ENCODE peak calls at places on chromosomes 16 and 17, in seven cellular contexts. E, I, A, P, J, D and V are unnamed samples.
A peak's percentile ranks its signal among the peaks of the same experiment; 100 is the strongest.

GRCh38 chr17:83151442-83152220 is 72.2 kb downstream of the METRNL start:
- DNase-seq in E (peak; percentile 27), I (no peak), A (no peak), P (no peak), J (no peak), D (no peak), V (no peak)

GRCh38 chr17:43582426-43582825 is 36.3 kb upstream of the ETV4 start:
- DNase-seq in E (no peak), I (no peak), A (no peak), P (no peak), J (no peak), D (no peak), V (no peak)

GRCh38 chr17:68290955-68291835 is at the start of the genes ARSG and SLC16A6:
- DNase-seq in E (peak; percentile 56), I (peak; percentile 58), A (peak; percentile 96), P (no peak), J (no peak), D (peak; percentile 72), V (no peak)

GRCh38 chr16:10895053-10895946 is 18.3 kb downstream of the CIITA start:
- DNase-seq in E (peak; percentile 32), I (no peak), A (peak; percentile 29), P (no peak), J (no peak), D (no peak), V (no peak)

GRCh38 chr16:72995151-72995881 is 52.6 kb downstream of the ZFHX3 start:
- DNase-seq in E (no peak), I (no peak), A (no peak), P (no peak), J (no peak), D (no peak), V (no peak)

GRCh38 chr17:41635121-41636097 is 11.0 kb upstream of the KRT17 start:
- DNase-seq in E (no peak), I (no peak), A (no peak), P (no peak), J (no peak), D (no peak), V (no peak)

GRCh38 chr17:48490391-48491026 is 40.3 kb downstream of the HOXB1 start:
- DNase-seq in E (peak; percentile 56), I (no peak), A (no peak), P (no peak), J (no peak), D (no peak), V (no peak)

GRCh38 chr17:17124341-17124740 is 81.8 kb downstream of the PLD6 start:
- DNase-seq in E (no peak), I (no peak), A (no peak), P (no peak), J (no peak), D (no peak), V (no peak)

GRCh38 chr17:55037828-55038227 is 69.3 kb downstream of the STXBP4 start:
- DNase-seq in E (no peak), I (no peak), A (peak; percentile 82), P (no peak), J (no peak), D (no peak), V (no peak)

GRCh38 chr17:2926019-2926650 is 129.9 kb downstream of the RAP1GAP2 start:
- DNase-seq in E (peak; percentile 70), I (no peak), A (no peak), P (no peak), J (no peak), D (no peak), V (no peak)

GRCh38 chr17:29376667-29377268 is 13.4 kb upstream of the TAOK1 start:
- DNase-seq in E (peak; percentile 86), I (no peak), A (no peak), P (peak; percentile 83), J (no peak), D (no peak), V (no peak)

GRCh38 chr16:51624083-51624775 is 473.2 kb upstream of the SALL1 start:
- DNase-seq in E (no peak), I (no peak), A (no peak), P (no peak), J (no peak), D (no peak), V (no peak)

GRCh38 chr16:67786491-67786890 is 19.9 kb downstream of the RANBP10 start:
- DNase-seq in E (no peak), I (no peak), A (no peak), P (no peak), J (no peak), D (no peak), V (no peak)

GRCh38 chr16:71894229-71894920 is 956 bp upstream of the IST1 start:
- DNase-seq in E (peak; percentile 68), I (peak; percentile 3), A (peak; percentile 57), P (no peak), J (no peak), D (peak; percentile 4), V (no peak)

GRCh38 chr17:29086628-29087332 is 43.8 kb downstream of the PIPOX start:
- DNase-seq in E (peak; percentile 22), I (no peak), A (no peak), P (no peak), J (no peak), D (no peak), V (no peak)

GRCh38 chr16:28096974-28097373 is 33.5 kb upstream of the GSG1L start:
- DNase-seq in E (no peak), I (no peak), A (no peak), P (no peak), J (no peak), D (no peak), V (no peak)

GRCh38 chr17:48868916-48869500 is 23.6 kb upstream of the ATP5MC1 start:
- DNase-seq in E (no peak), I (no peak), A (no peak), P (no peak), J (no peak), D (no peak), V (no peak)

GRCh38 chr16:72621651-72622050 is 426.3 kb downstream of the ZFHX3 start:
- DNase-seq in E (peak; percentile 11), I (no peak), A (no peak), P (no peak), J (no peak), D (no peak), V (no peak)

GRCh38 chr16:28990375-28991040 is 5.7 kb downstream of the LAT start:
- DNase-seq in E (no peak), I (no peak), A (peak; percentile 81), P (no peak), J (no peak), D (peak; percentile 53), V (no peak)

GRCh38 chr16:1713933-1714332 is 7.9 kb downstream of the MAPK8IP3 start:
- DNase-seq in E (no peak), I (no peak), A (no peak), P (no peak), J (no peak), D (no peak), V (no peak)

GRCh38 chr17:83149326-83149725 is 69.9 kb downstream of the METRNL start:
- DNase-seq in E (no peak), I (no peak), A (no peak), P (no peak), J (no peak), D (no peak), V (no peak)

GRCh38 chr17:29005936-29006438 is at the start of gene SEZ6:
- DNase-seq in E (peak; percentile 60), I (peak; percentile 56), A (peak; percentile 62), P (no peak), J (no peak), D (peak; percentile 16), V (peak; percentile 75)

GRCh38 chr16:57815987-57816745 is 13.9 kb upstream of the KIFC3 start:
- DNase-seq in E (peak; percentile 97), I (no peak), A (no peak), P (peak; percentile 57), J (no peak), D (peak; percentile 40), V (peak; percentile 86)

GRCh38 chr16:49837673-49838360 is 18.1 kb downstream of the ZNF423 start:
- DNase-seq in E (no peak), I (no peak), A (no peak), P (no peak), J (no peak), D (no peak), V (no peak)

GRCh38 chr16:72139908-72140307 is 32.0 kb downstream of the PMFBP1 start:
- DNase-seq in E (no peak), I (no peak), A (no peak), P (no peak), J (no peak), D (no peak), V (no peak)